ENCODE peak calls at places on chromosome 12, in eight cellular contexts. J, Q, N, A, V, I, E and F are unnamed samples.

GRCh38 chr12:97535582-97535981 is 73.0 kb downstream of the RMST start:
- DNase-seq in A (no peak), I (no peak), Q (no peak), V (no peak), N (no peak), J (no peak), E (no peak), F (no peak)

GRCh38 chr12:111677186-111677585 is 8.6 kb downstream of the BRAP start:
- DNase-seq in J (no peak), I (no peak), Q (no peak), V (no peak), A (no peak), N (no peak), E (no peak), F (no peak)

GRCh38 chr12:56160160-56160763 is 2.1 kb downstream of the MYL6 start:
- DNase-seq in I (no peak), V (no peak), A (no peak), N (no peak), Q (no peak), J (peak), E (no peak), F (no peak)

GRCh38 chr12:20368653-20369163 is 371 bp downstream of the PDE3A start:
- DNase-seq in J (peak), N (no peak), E (peak), A (no peak), I (no peak), Q (no peak), V (peak), F (no peak)

GRCh38 chr12:54593135-54593534 is 4.7 kb upstream of the PPP1R1A start:
- DNase-seq in N (no peak), I (no peak), Q (no peak), A (no peak), J (peak), V (no peak), E (no peak), F (no peak)

GRCh38 chr12:103986823-103987222 is 21.2 kb downstream of the TDG start:
- DNase-seq in Q (no peak), E (no peak), I (no peak), A (no peak), N (no peak), J (no peak), V (no peak), F (no peak)

GRCh38 chr12:100127766-100128508 is 14.7 kb downstream of the BLTP3B start:
- DNase-seq in A (no peak), N (no peak), J (peak), V (no peak), E (no peak), Q (no peak), I (no peak), F (no peak)

GRCh38 chr12:57166971-57167371 is 19.6 kb upstream of the LRP1-AS start:
- DNase-seq in I (no peak), Q (no peak), E (no peak), A (no peak), J (no peak), N (no peak), V (peak), F (no peak)

GRCh38 chr12:78641837-78642423 is 222.6 kb upstream of the SYT1 start:
- DNase-seq in N (no peak), J (no peak), A (no peak), E (no peak), V (no peak), Q (no peak), I (no peak), F (no peak)

GRCh38 chr12:111458773-111459172 is 53.0 kb downstream of the SH2B3 start:
- DNase-seq in Q (no peak), N (no peak), V (no peak), E (no peak), J (no peak), I (no peak), A (no peak), F (no peak)

GRCh38 chr12:32489070-32489469 is 89.7 kb downstream of the FGD4 start:
- DNase-seq in I (no peak), N (no peak), Q (no peak), A (no peak), V (no peak), J (no peak), E (no peak), F (no peak)

GRCh38 chr12:109730306-109731145 is 16.9 kb downstream of the FAM222A start:
- DNase-seq in Q (no peak), I (no peak), V (no peak), N (peak), E (no peak), J (peak), A (no peak), F (no peak)

GRCh38 chr12:31682136-31682962 is 22.9 kb downstream of the ETFBKMT start:
- DNase-seq in E (peak), A (no peak), I (peak), N (no peak), J (peak), Q (peak), V (peak), F (peak)

GRCh38 chr12:69392146-69392928 is 32.8 kb downstream of the YEATS4 start:
- DNase-seq in V (no peak), J (no peak), I (no peak), E (no peak), A (no peak), Q (no peak), N (no peak), F (no peak)

GRCh38 chr12:70074510-70074909 is 168.7 kb upstream of the CNOT2 start:
- DNase-seq in J (no peak), Q (no peak), E (no peak), V (no peak), N (no peak), I (no peak), A (no peak), F (no peak)

GRCh38 chr12:2353691-2354090 is 300.9 kb downstream of the CACNA1C start:
- DNase-seq in Q (no peak), V (no peak), J (no peak), E (no peak), N (no peak), I (no peak), A (no peak), F (no peak)

GRCh38 chr12:56880416-56881035 is 53.7 kb downstream of the SDR9C7 start:
- DNase-seq in V (no peak), I (no peak), E (no peak), N (no peak), A (no peak), Q (no peak), J (no peak), F (no peak)

GRCh38 chr12:120141336-120141735 is 24.8 kb upstream of the RAB35 start:
- DNase-seq in V (no peak), Q (no peak), I (no peak), J (no peak), N (no peak), A (no peak), E (no peak), F (no peak)

GRCh38 chr12:106594447-106594846 is 11.6 kb downstream of the RFX4 start:
- DNase-seq in J (no peak), A (no peak), E (no peak), Q (no peak), N (no peak), I (no peak), V (no peak), F (no peak)

GRCh38 chr12:121536929-121537813 is 43.7 kb downstream of the KDM2B start:
- DNase-seq in Q (peak), I (peak), A (peak), J (peak), E (peak), V (peak), N (peak), F (peak)

GRCh38 chr12:49983892-49984291 is 11.1 kb downstream of the AQP6 start:
- DNase-seq in E (no peak), A (no peak), J (no peak), N (no peak), Q (no peak), V (no peak), I (no peak), F (no peak)

GRCh38 chr12:54984602-54985376 is at the start of gene TESPA1:
- DNase-seq in Q (peak), V (peak), A (no peak), E (peak), J (peak), N (peak), I (peak), F (peak)

GRCh38 chr12:54879132-54879531 is 24.8 kb downstream of the MUCL1 start:
- DNase-seq in A (no peak), N (no peak), E (no peak), J (peak), V (no peak), I (no peak), Q (no peak), F (no peak)

GRCh38 chr12:40197590-40197989 is 27.2 kb upstream of the LRRK2 start:
- DNase-seq in J (no peak), I (no peak), E (no peak), Q (no peak), N (no peak), A (no peak), V (no peak), F (no peak)

GRCh38 chr12:49553512-49554088 is 14.3 kb downstream of the MCRS1 start:
- DNase-seq in N (no peak), Q (no peak), E (no peak), V (no peak), A (no peak), J (peak), I (no peak), F (no peak)

GRCh38 chr12:98714426-98714825 is 69.3 kb downstream of the APAF1 start:
- DNase-seq in E (no peak), N (no peak), Q (no peak), V (no peak), A (no peak), I (no peak), J (no peak), F (no peak)

GRCh38 chr12:86275356-86275755 is 19.2 kb upstream of the MGAT4C start:
- DNase-seq in I (no peak), V (no peak), N (no peak), E (no peak), A (no peak), J (no peak), Q (no peak), F (no peak)

GRCh38 chr12:69580074-69580473 is 5.2 kb upstream of the CCT2 start:
- DNase-seq in N (no peak), E (no peak), I (no peak), A (no peak), J (no peak), V (no peak), Q (no peak), F (no peak)

GRCh38 chr12:49133014-49133413 is 1.8 kb upstream of the TUBA1B start:
- DNase-seq in V (no peak), E (no peak), I (no peak), Q (no peak), J (peak), N (no peak), A (no peak), F (no peak)

GRCh38 chr12:29088611-29089219 is 60.4 kb upstream of the FAR2 start:
- DNase-seq in Q (no peak), E (no peak), A (no peak), V (no peak), N (no peak), J (peak), I (no peak), F (no peak)

GRCh38 chr12:126930234-126930633 is 1336.7 kb upstream of the TMEM132C start:
- DNase-seq in J (no peak), N (no peak), A (no peak), Q (no peak), E (no peak), I (no peak), V (no peak), F (no peak)

DNA sequence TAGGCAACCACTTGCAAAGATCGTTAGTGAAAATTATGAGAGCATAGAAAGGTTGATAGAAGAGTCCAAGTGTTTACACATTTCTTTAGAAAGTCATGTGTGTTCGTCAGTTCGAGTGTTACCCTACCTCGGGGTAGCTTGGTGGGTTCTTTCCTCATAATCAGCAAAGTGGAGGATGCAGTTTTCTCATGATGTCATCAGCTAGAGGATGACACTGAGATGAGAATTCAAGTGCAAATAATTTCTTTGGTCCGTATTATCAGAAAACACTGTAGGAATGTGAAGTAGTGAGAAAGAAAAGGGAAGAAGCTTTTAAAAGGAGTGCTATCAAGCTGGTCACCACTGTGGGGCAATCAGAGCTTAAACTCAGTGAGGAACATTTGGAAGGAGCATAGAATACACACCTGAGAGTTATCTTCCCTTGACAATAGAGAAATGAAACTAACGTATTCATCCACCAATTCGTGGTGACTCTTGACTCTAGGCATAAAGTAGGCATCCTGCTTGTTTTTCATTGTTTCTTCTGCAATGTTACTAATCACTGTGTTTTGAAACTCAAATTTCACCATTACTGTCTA is 1340.9 kb upstream of the TMEM132C start:
- DNase-seq in V (no peak), J (peak), N (no peak), A (no peak), I (no peak), E (no peak), Q (peak), F (no peak)
- H3K4me3 ChIP-seq in V (no peak), J (no peak), N (no peak), A (no peak), I (no peak), E (no peak), Q (no peak), F (no peak)

DNA sequence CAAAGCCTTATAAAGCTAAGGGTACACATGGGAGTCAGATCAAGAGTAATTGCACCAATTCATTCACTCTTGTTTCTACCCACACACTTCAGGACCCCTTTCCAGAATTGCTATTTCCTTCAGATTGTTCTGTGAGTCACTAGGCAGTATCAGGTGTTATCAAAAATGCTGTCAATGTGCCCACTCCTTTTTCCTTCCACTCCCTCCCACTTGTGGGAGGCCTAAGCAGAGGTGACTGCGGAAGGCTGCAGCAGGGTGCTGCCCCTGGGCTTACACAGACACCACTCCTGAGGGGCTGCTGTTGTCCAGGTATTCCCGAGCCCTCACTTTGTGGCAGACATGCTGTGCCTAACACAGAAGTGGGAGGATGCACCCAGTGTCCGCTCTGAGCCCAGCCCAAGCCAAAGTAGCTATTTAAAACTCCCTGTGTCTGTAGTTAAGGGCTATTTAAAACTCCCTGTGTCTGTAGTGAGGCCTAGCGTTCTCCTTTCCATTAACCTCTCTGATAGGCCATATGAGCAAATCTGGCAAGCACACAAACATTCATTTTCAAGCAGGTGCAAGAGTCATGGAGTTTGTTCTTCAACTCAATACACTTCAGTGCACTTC is 118.0 kb downstream of the PHLDA1 start:
- DNase-seq in V (no peak), N (no peak), A (no peak), I (no peak), E (no peak), Q (no peak), J (no peak), F (no peak)
- TF ChIP-seq CTCF in V (no peak), N (no peak), A (no peak), I (no peak), E (no peak), Q (no peak), J (no peak), F (no peak)

GRCh38 chr12:6943719-6944380 is at the start of the genes C12orf57 and RNU7-1:
- DNase-seq in V (peak), N (no peak), I (no peak), E (peak), A (peak), Q (peak), J (peak), F (no peak)
- TF ChIP-seq POLR2A in V (peak), N (no peak), I (peak), E (peak), A (peak), Q (peak), J (peak), F (peak)

DNA sequence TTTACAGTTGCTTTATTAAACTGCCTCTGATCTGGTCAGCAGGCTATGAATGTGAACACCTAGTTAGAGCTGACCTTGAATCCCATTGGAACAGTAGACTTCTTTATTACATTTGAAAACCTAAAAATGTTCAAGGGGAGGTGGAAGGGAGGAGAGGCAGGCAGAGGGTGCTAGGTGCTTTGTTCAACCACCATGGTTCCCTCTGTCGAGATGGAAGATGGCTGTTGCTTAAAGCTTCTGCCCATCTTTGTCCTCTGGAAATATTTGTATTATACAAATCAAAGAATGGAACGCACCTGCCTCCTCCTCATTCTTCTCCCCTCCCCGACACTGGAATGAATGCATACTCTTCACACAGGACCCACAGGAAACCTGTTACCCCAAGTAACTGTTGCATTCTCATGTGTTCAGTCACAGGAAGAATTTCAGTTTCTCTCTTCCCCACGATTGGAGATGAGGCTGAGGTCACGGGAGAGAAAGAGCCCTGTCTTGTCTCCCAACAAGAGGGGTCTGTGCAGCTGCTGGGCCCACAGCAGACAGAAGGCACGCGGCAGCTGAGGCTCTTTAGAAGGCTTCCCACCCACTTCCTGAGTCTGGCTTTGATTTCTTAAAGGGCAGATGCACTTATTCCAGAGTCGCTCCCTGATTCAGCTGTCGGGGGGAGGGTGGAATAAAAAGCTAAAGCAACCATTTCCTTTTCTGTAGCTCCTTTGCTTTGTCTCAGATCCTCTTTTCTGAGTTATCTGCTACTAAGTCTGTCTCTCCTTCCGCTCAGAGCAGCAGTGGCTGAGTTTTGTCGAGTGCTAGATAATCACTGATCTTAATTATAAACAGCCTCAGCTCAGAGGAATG is 217.9 kb upstream of the BTG1 start:
- DNase-seq in N (no peak), V (peak), E (peak), I (peak), Q (peak), A (no peak), J (no peak), F (no peak)
- H3K4me3 ChIP-seq in N (no peak), V (peak), E (no peak), I (no peak), Q (peak), A (no peak), J (no peak), F (peak)